ENCODE peak calls at places on chromosomes 4 and X, in six cellular contexts. One of them, this sample, is unnamed.

GRCh38 chrX:109714340-109714958 is 18.6 kb downstream of the ACSL4 start:
- DNase-seq in choroid plexus epithelial cell: peak
- DNase-seq in cardiac fibroblast: peak
- DNase-seq in heart left ventricle: no peak
- DNase-seq in foreskin fibroblast: peak
- DNase-seq in IMR-90: peak
- DNase-seq in this sample: no peak

GRCh38 chr4:56219447-56219846 is 167.8 kb downstream of the AASDH start:
- DNase-seq in choroid plexus epithelial cell: no peak
- DNase-seq in foreskin fibroblast: no peak
- DNase-seq in heart left ventricle: no peak
- DNase-seq in IMR-90: no peak
- DNase-seq in cardiac fibroblast: no peak
- DNase-seq in this sample: no peak

GRCh38 chr4:26583538-26583864 is 383 bp upstream of the TBC1D19 start:
- DNase-seq in choroid plexus epithelial cell: no peak
- DNase-seq in foreskin fibroblast: no peak
- DNase-seq in IMR-90: no peak
- DNase-seq in cardiac fibroblast: no peak
- DNase-seq in heart left ventricle: no peak
- DNase-seq in this sample: no peak

GRCh38 chr4:111636961-111637556 is 508.2 kb upstream of the FAM241A start:
- DNase-seq in heart left ventricle: no peak
- DNase-seq in IMR-90: no peak
- DNase-seq in choroid plexus epithelial cell: no peak
- DNase-seq in cardiac fibroblast: no peak
- DNase-seq in foreskin fibroblast: no peak
- DNase-seq in this sample: no peak

GRCh38 chrX:38811515-38812239 is 10.4 kb downstream of the MID1IP1 start:
- DNase-seq in IMR-90: no peak
- DNase-seq in foreskin fibroblast: no peak
- DNase-seq in cardiac fibroblast: peak
- DNase-seq in choroid plexus epithelial cell: peak
- DNase-seq in heart left ventricle: no peak
- DNase-seq in this sample: no peak

GRCh38 chr4:169239236-169239905 is 31.4 kb downstream of the SH3RF1 start:
- DNase-seq in cardiac fibroblast: no peak
- DNase-seq in foreskin fibroblast: no peak
- DNase-seq in heart left ventricle: no peak
- DNase-seq in IMR-90: peak
- DNase-seq in choroid plexus epithelial cell: no peak
- DNase-seq in this sample: no peak

GRCh38 chr4:150164055-150164454 is 85.8 kb downstream of the DCLK2 start:
- DNase-seq in choroid plexus epithelial cell: no peak
- DNase-seq in cardiac fibroblast: no peak
- DNase-seq in IMR-90: no peak
- DNase-seq in foreskin fibroblast: peak
- DNase-seq in heart left ventricle: peak
- DNase-seq in this sample: no peak

GRCh38 chr4:99816611-99817309 is at the start of gene DAPP1:
- DNase-seq in cardiac fibroblast: no peak
- DNase-seq in choroid plexus epithelial cell: no peak
- DNase-seq in foreskin fibroblast: no peak
- DNase-seq in IMR-90: no peak
- DNase-seq in heart left ventricle: no peak
- DNase-seq in this sample: no peak

DNA sequence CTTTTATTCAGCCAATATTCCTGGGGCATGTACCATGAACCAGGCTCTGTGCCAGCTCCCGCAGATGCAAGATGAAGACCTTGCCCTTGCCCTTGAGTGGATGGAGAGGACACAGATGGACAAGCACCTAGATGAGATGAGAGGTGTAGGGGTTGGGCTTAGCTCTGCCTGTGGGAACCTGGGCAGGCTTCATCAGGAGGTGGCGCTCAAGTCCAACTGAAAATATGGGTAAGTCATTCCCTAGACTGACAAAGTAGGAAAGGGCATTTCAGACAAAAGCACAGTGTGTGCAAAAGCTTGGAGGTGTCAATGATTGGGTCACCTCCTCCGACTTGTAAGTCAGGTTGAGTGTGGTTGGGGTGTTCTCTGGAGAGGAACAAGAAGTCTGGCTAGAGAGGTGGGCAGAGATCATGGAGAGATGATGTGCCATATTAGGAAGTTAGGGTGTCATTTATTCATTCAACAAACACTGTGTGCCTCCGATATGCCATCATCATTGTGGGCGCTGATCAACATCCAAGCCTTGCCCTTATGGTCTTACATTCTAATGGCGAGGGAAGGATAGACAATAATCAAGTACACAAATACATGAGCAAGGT is 64.6 kb downstream of the ANAPC4 start:
- DNase-seq in cardiac fibroblast: peak
- DNase-seq in choroid plexus epithelial cell: peak
- DNase-seq in heart left ventricle: peak
- DNase-seq in foreskin fibroblast: peak
- DNase-seq in IMR-90: peak
- DNase-seq in this sample: peak
- TF ChIP-seq CTCF in cardiac fibroblast: peak
- TF ChIP-seq CTCF in choroid plexus epithelial cell: peak
- TF ChIP-seq CTCF in heart left ventricle: peak
- TF ChIP-seq CTCF in foreskin fibroblast: peak
- TF ChIP-seq CTCF in IMR-90: peak
- TF ChIP-seq CTCF in this sample: peak

DNA sequence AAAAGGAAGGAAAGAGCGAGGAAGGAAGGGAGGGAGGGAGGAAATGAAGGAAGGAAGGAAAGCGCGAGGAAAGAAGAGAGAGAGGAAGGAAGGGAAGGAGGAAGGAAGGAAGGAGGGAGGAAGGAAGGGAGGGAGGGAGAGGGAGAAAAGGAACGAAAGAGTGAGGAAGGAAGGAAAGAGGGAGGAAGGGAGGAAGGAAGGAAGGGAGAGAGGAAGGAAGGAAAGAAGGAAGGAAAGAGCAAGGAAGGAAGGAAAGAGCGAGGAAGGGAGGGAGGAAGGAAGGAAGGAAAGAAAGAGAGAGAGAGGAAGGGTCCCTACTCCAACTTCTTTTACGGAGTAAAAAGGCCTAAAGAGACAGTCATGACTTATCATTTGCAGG is 17.5 kb downstream of the TRIM2 start:
- DNase-seq in heart left ventricle: no peak
- DNase-seq in IMR-90: no peak
- DNase-seq in cardiac fibroblast: no peak
- DNase-seq in choroid plexus epithelial cell: no peak
- DNase-seq in foreskin fibroblast: no peak
- DNase-seq in this sample: no peak
- H3K4me3 ChIP-seq in heart left ventricle: peak
- H3K4me3 ChIP-seq in IMR-90: peak
- H3K4me3 ChIP-seq in cardiac fibroblast: peak
- H3K4me3 ChIP-seq in choroid plexus epithelial cell: peak
- H3K4me3 ChIP-seq in foreskin fibroblast: peak
- H3K4me3 ChIP-seq in this sample: peak

GRCh38 chr4:186189656-186190055 is 1.7 kb upstream of the CYP4V2 start:
- DNase-seq in IMR-90: no peak
- DNase-seq in heart left ventricle: no peak
- DNase-seq in choroid plexus epithelial cell: no peak
- DNase-seq in cardiac fibroblast: no peak
- DNase-seq in foreskin fibroblast: no peak
- DNase-seq in this sample: no peak

GRCh38 chr4:186190456-186191265 is 706 bp upstream of the CYP4V2 start:
- DNase-seq in heart left ventricle: no peak
- DNase-seq in cardiac fibroblast: peak
- DNase-seq in foreskin fibroblast: peak
- DNase-seq in choroid plexus epithelial cell: peak
- DNase-seq in IMR-90: no peak
- DNase-seq in this sample: no peak

GRCh38 chr4:186193851-186194250 is 2.5 kb downstream of the CYP4V2 start:
- DNase-seq in IMR-90: no peak
- DNase-seq in heart left ventricle: no peak
- DNase-seq in cardiac fibroblast: no peak
- DNase-seq in foreskin fibroblast: no peak
- DNase-seq in choroid plexus epithelial cell: no peak
- DNase-seq in this sample: no peak

GRCh38 chr4:186192068-186192751 is 843 bp downstream of the CYP4V2 start:
- DNase-seq in IMR-90: peak
- DNase-seq in foreskin fibroblast: peak
- DNase-seq in cardiac fibroblast: peak
- DNase-seq in heart left ventricle: peak
- DNase-seq in choroid plexus epithelial cell: peak
- DNase-seq in this sample: no peak

GRCh38 chr4:186191266-186192067 is at the start of gene CYP4V2:
- DNase-seq in IMR-90: peak
- DNase-seq in heart left ventricle: peak
- DNase-seq in foreskin fibroblast: peak
- DNase-seq in choroid plexus epithelial cell: peak
- DNase-seq in cardiac fibroblast: peak
- DNase-seq in this sample: no peak
- TF ChIP-seq CTCF in IMR-90: peak
- TF ChIP-seq CTCF in heart left ventricle: peak
- TF ChIP-seq CTCF in foreskin fibroblast: no peak
- TF ChIP-seq CTCF in choroid plexus epithelial cell: peak
- TF ChIP-seq CTCF in cardiac fibroblast: no peak
- TF ChIP-seq CTCF in this sample: no peak

GRCh38 chr4:42361475-42361874 is 35.8 kb upstream of the SHISA3 start:
- DNase-seq in choroid plexus epithelial cell: no peak
- DNase-seq in cardiac fibroblast: no peak
- DNase-seq in heart left ventricle: no peak
- DNase-seq in foreskin fibroblast: no peak
- DNase-seq in IMR-90: no peak
- DNase-seq in this sample: no peak

GRCh38 chr4:42360158-42360557 is 37.1 kb upstream of the SHISA3 start:
- DNase-seq in IMR-90: no peak
- DNase-seq in choroid plexus epithelial cell: no peak
- DNase-seq in heart left ventricle: no peak
- DNase-seq in cardiac fibroblast: no peak
- DNase-seq in foreskin fibroblast: no peak
- DNase-seq in this sample: no peak

GRCh38 chr4:42357325-42357724 is 40.0 kb upstream of the SHISA3 start:
- DNase-seq in foreskin fibroblast: no peak
- DNase-seq in cardiac fibroblast: no peak
- DNase-seq in heart left ventricle: no peak
- DNase-seq in choroid plexus epithelial cell: no peak
- DNase-seq in IMR-90: no peak
- DNase-seq in this sample: no peak

GRCh38 chr4:42363614-42364013 is 33.7 kb upstream of the SHISA3 start:
- DNase-seq in cardiac fibroblast: no peak
- DNase-seq in IMR-90: no peak
- DNase-seq in foreskin fibroblast: no peak
- DNase-seq in heart left ventricle: no peak
- DNase-seq in choroid plexus epithelial cell: no peak
- DNase-seq in this sample: no peak

GRCh38 chr4:42359686-42360085 is 37.6 kb upstream of the SHISA3 start:
- DNase-seq in IMR-90: peak
- DNase-seq in foreskin fibroblast: no peak
- DNase-seq in choroid plexus epithelial cell: no peak
- DNase-seq in heart left ventricle: no peak
- DNase-seq in cardiac fibroblast: peak
- DNase-seq in this sample: no peak
- H3K4me3 ChIP-seq in IMR-90: peak
- H3K4me3 ChIP-seq in foreskin fibroblast: no peak
- H3K4me3 ChIP-seq in choroid plexus epithelial cell: no peak
- H3K4me3 ChIP-seq in heart left ventricle: peak
- H3K4me3 ChIP-seq in cardiac fibroblast: peak
- H3K4me3 ChIP-seq in this sample: peak